ENCODE peak calls at places on chromosomes 12 and 14, in four cellular contexts. N is lower leg skin, Y is HCT116, L is breast epithelium. B is an unnamed sample.

GRCh38 chr14:20302042-20302761 is 3.5 kb downstream of the TTC5 start:
- DNase-seq in N (no peak), Y (no peak), L (no peak), B (no peak)

GRCh38 chr12:106981781-106982180 is 5.2 kb downstream of the MTERF2 start:
- DNase-seq in L (no peak), N (no peak), Y (no peak), B (no peak)

GRCh38 chr14:88079624-88080023 is 74.7 kb downstream of the GPR65 start:
- DNase-seq in L (no peak), N (no peak), Y (no peak), B (no peak)

GRCh38 chr12:57469334-57470164 is 10.0 kb downstream of the GLI1 start:
- DNase-seq in Y (no peak), L (no peak), N (no peak), B (no peak)

GRCh38 chr12:82383930-82384513 is 25.7 kb downstream of the METTL25 start:
- DNase-seq in N (no peak), L (no peak), Y (no peak), B (no peak)

GRCh38 chr12:22543246-22544037 is 900 bp downstream of the C2CD5 start:
- DNase-seq in Y (no peak), L (peak), N (peak), B (peak)

GRCh38 chr12:84756961-84757360 is 155.6 kb downstream of the SLC6A15 start:
- DNase-seq in L (no peak), N (no peak), Y (no peak), B (no peak)

GRCh38 chr14:22070119-22070982 is 396.7 kb upstream of the OR4E1 start:
- DNase-seq in N (no peak), L (no peak), Y (no peak), B (peak)

GRCh38 chr12:95834572-95834971 is 24.2 kb upstream of the SNRPF start:
- DNase-seq in Y (no peak), N (no peak), L (no peak), B (no peak)

GRCh38 chr12:4908694-4909396 is 860 bp upstream of the KCNA1 start:
- DNase-seq in Y (no peak), N (no peak), L (no peak), B (no peak)

GRCh38 chr12:57126561-57126960 is 1.7 kb upstream of the LRP1 start:
- DNase-seq in N (no peak), Y (no peak), L (no peak), B (peak)

GRCh38 chr14:103849151-103850013 is 2.0 kb upstream of the PPP1R13B start:
- DNase-seq in L (no peak), Y (no peak), N (no peak), B (no peak)

GRCh38 chr12:63967358-63967757 is 122.9 kb downstream of the SRGAP1 start:
- DNase-seq in Y (peak), N (no peak), L (no peak), B (no peak)

GRCh38 chr12:45587877-45588530 is 141.5 kb upstream of the ARID2 start:
- DNase-seq in Y (no peak), L (no peak), N (no peak), B (no peak)

GRCh38 chr14:69038449-69039286 is 59.6 kb upstream of the ACTN1 start:
- DNase-seq in N (no peak), Y (no peak), L (no peak), B (peak)

GRCh38 chr14:100288382-100289185 is 17.7 kb downstream of the SLC25A29 start:
- DNase-seq in N (no peak), Y (no peak), L (no peak), B (no peak)

GRCh38 chr14:101854366-101854765 is 92.9 kb downstream of the PPP2R5C start:
- DNase-seq in Y (no peak), N (no peak), L (no peak), B (no peak)

GRCh38 chr12:32455607-32456063 is 56.3 kb downstream of the FGD4 start:
- DNase-seq in Y (peak), L (no peak), N (peak), B (no peak)

GRCh38 chr12:6322969-6323339 is 12.5 kb downstream of the PLEKHG6 start:
- DNase-seq in Y (no peak), N (no peak), L (no peak), B (no peak)

GRCh38 chr14:100888789-100889315 is 14.7 kb downstream of the RTL1 start:
- DNase-seq in Y (no peak), N (no peak), L (no peak), B (peak)

GRCh38 chr12:3315201-3315661 is 175.8 kb upstream of the PRMT8 start:
- DNase-seq in Y (no peak), N (peak), L (peak), B (peak)

GRCh38 chr14:42023452-42023851 is 416.8 kb downstream of the LRFN5 start:
- DNase-seq in Y (no peak), N (no peak), L (no peak), B (no peak)

GRCh38 chr14:57029620-57030253 is 219.5 kb upstream of the OTX2 start:
- DNase-seq in N (no peak), L (no peak), Y (no peak), B (no peak)

GRCh38 chr12:66279127-66279712 is 23.1 kb upstream of the HELB start:
- DNase-seq in L (no peak), Y (peak), N (no peak), B (no peak)

GRCh38 chr12:116455540-116456306 is 103.5 kb upstream of the MAP1LC3B2 start:
- DNase-seq in Y (peak), N (peak), L (peak), B (peak)

GRCh38 chr14:53696217-53696965 is 260.2 kb downstream of the BMP4 start:
- DNase-seq in N (no peak), Y (no peak), L (no peak), B (no peak)

GRCh38 chr14:100147181-100147631 is 12.2 kb downstream of the DEGS2 start:
- DNase-seq in N (no peak), Y (no peak), L (no peak), B (no peak)

GRCh38 chr12:101501410-101502045 is 26.4 kb downstream of the SPIC start:
- DNase-seq in N (no peak), L (no peak), Y (no peak), B (no peak)

GRCh38 chr12:11943919-11944318 is 126.8 kb upstream of the BCL2L14 start:
- DNase-seq in L (no peak), Y (no peak), N (no peak), B (no peak)

GRCh38 chr14:80403036-80403435 is 191.7 kb upstream of the DIO2 start:
- DNase-seq in Y (no peak), L (no peak), N (no peak), B (no peak)

GRCh38 chr12:131895640-131896079 is 1.2 kb downstream of the ULK1 start:
- DNase-seq in N (no peak), L (no peak), Y (no peak), B (no peak)

GRCh38 chr14:55929136-55929535 is 189.1 kb upstream of the PELI2 start:
- DNase-seq in Y (no peak), N (no peak), L (no peak), B (no peak)

DNA sequence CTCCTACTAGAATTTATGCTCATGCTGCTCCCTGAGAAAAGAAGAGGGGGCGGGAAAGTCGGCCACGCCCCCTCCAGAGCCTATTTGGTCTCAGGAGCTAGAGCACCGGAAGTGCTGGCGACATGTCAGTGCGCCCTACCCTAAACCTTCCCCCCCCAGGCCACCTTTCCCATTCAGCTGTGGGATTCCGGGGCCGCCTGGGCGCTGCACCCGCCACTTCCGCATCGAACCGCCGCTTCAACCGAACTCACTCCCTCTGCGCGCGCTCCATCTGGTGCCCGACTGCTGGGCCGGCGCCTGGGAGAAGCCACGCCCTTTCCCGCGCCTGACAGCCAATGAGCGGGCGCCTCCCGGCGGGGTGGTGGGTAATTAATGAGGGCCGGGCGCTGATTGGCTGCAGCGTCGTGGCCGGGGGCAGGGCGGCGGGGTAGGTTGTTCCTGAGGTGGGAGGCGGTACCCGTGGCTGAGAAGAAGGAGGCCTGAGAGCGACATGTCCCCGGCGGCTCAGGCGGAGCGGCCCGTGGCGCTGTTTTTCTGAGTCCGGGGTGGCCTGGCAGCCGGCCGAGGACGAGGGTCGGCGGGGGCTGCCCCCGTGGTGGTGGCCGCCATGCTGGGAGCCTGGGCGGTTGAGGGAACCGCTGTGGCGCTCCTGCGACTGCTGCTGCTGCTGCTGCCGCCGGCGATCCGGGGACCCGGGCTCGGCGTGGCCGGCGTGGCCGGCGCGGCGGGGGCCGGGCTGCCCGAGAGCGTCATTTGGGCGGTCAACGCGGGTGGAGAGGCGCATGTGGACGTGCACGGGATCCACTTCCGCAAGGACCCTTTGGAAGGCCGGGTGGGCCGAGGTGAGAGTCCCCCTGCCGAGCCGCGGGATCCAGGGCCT is at the start of gene MLEC:
- DNase-seq in Y (peak), N (peak), L (peak), B (peak)
- TF ChIP-seq POLR2A in Y (peak), N (no peak), L (peak), B (peak)

DNA sequence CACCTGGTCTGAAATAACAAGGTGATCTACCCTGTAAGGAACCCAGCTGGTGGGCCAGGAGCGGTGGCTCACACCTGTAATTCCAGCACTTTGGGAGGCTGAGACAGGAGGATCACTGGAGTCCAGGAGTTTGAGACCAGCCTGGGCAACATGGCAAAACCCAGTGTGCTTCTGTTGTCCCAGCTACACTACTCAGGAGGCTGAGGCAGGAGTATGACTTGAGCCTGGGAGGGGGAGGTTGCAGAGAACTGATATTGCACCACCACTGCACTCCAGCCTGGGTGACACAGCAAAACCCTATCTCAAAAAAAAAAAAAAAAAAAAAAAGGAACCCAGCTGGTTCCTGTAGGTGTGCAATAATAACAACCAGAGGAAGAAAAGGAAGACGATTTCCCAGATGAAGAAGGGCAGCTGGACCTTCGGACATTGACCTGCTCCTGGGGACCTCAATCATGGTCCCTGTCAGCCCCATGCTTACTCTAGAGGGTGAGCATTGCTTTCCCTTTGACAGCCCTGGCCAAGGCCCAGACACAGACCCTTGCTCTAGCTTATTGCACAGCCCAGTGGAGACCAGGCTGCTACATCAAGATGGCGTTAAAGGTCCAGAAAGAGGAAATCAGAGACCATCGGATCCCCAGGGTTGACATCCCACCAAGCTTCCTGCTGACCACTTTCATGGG is 5.4 kb downstream of the FOS start:
- DNase-seq in L (no peak), Y (no peak), N (no peak), B (no peak)
- TF ChIP-seq POLR2A in L (no peak), Y (no peak), N (no peak), B (no peak)

GRCh38 chr12:108551556-108551955 is 9.4 kb downstream of the SART3 start:
- DNase-seq in L (no peak), Y (no peak), N (no peak), B (no peak)
- TF ChIP-seq POLR2A in L (no peak), Y (no peak), N (no peak), B (no peak)

DNA sequence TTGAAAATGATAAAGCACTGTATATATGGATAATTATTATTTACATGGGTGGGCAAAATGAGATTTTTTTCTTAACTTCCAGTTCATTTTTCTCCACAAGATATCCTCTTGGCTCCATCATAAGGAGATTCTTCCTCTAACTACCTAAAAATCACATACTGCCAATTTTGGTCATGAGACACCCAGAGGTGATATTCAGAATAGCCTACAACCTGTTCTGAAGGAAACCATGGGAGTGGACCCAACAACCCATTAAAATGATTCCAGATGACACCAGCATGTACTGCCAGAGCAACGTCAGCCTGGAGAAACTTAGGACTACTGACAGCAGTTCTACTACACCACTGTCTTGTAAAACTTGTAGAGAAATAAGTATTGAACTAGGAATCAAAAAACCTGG is 136.3 kb upstream of the TMPO start:
- DNase-seq in N (no peak), Y (no peak), L (no peak), B (no peak)
- TF ChIP-seq POLR2A in N (no peak), Y (no peak), L (no peak), B (no peak)

DNA sequence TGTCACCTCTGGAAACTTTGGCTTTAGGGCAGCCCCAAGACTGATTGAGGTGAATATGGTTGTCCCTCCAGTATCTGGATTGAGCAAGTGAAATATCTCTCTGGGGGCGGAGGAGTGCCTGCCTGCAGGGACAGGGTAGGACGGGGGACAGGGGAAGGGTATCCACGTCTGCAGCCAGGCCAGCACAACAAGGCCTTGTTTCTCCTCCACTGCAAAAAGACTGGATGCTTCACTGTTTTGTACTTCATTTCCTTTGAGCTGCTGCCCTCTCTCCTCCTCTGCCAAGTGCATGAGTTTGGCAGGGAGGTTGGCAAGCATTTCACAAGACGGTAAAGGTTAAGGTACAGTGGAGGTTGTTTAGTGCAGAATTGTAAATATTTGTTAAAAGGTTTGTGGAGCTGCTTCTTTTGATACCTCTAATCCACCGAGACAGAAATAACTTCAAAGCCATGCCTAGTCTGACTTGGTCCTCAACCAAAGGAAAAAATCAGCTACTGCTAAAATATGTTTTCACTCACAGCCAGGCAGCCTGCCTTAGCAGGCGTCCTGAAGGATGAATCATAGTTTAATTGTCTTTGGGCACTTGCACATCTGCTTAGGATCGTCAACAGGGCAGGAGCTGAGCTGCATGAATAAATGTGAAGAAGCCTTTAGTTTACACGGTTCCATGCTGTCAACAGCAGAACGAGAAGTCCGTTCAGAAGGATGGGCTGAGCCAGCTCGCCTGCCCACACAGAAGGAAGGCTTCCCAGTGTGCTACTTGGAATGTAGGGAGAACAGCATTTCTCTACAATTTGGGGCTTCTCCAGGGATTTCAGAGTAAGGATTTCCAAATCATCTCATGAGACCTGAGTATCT is 269.7 kb downstream of the TTC6 start:
- DNase-seq in Y (no peak), L (no peak), N (no peak), B (no peak)
- TF ChIP-seq POLR2A in Y (no peak), L (no peak), N (no peak), B (no peak)

GRCh38 chr12:27460471-27460978 is 14.0 kb downstream of the SMCO2 start:
- DNase-seq in N (no peak), Y (no peak), L (no peak), B (no peak)
- TF ChIP-seq POLR2A in N (no peak), Y (no peak), L (no peak), B (no peak)